ENCODE peak calls at places on chromosome 4, in four cellular contexts. N is activated naive CD4-positive, alpha-beta T cell treated with Interleukin-2 at 50 U/mL for 16 hours; M is amniotic epithelial cell; Z is NCI-H82. P is an unnamed sample.

GRCh38 chr4:74794341-74794801 is at the start of gene BTC:
- DNase-seq in N (no peak), Z (peak), M (no peak), P (peak)

GRCh38 chr4:81369898-81370297 is 101.8 kb downstream of the RASGEF1B start:
- DNase-seq in Z (no peak), N (no peak), M (no peak), P (no peak)

GRCh38 chr4:54971474-54971950 is 153.9 kb downstream of the KDR start:
- DNase-seq in M (peak), Z (peak), N (no peak), P (peak)

GRCh38 chr4:184506527-184507121 is 32.3 kb upstream of the IRF2 start:
- DNase-seq in M (peak), N (peak), Z (peak), P (no peak)

GRCh38 chr4:184384056-184384809 is 90.1 kb downstream of the IRF2 start:
- DNase-seq in N (no peak), Z (no peak), M (peak), P (peak)

GRCh38 chr4:139559095-139559490 is 3.1 kb upstream of the SETD7 start:
- DNase-seq in N (no peak), Z (no peak), M (no peak), P (no peak)

GRCh38 chr4:125283702-125284279 is 31.0 kb upstream of the FAT4 start:
- DNase-seq in M (peak), N (no peak), Z (peak), P (peak)

GRCh38 chr4:187491959-187492358 is 503.6 kb upstream of the ZFP42 start:
- DNase-seq in Z (no peak), M (no peak), N (no peak), P (no peak)

GRCh38 chr4:92182736-92183407 is 120.9 kb upstream of the GRID2 start:
- DNase-seq in Z (no peak), N (no peak), M (no peak), P (no peak)

GRCh38 chr4:14403132-14403531 is 599.1 kb upstream of the CPEB2 start:
- DNase-seq in M (no peak), Z (no peak), N (no peak), P (no peak)

GRCh38 chr4:169270156-169270809 is 473 bp downstream of the SH3RF1 start:
- DNase-seq in Z (peak), M (peak), N (no peak), P (peak)

GRCh38 chr4:185290018-185290607 is 80.7 kb downstream of the SNX25 start:
- DNase-seq in Z (no peak), M (no peak), N (no peak), P (no peak)

GRCh38 chr4:145735330-145735638 is 55.3 kb downstream of the C4orf51 start:
- DNase-seq in N (no peak), Z (no peak), M (peak), P (no peak)

GRCh38 chr4:8159522-8160232 is 1.1 kb upstream of the ABLIM2 start:
- DNase-seq in Z (peak), M (no peak), N (no peak), P (no peak)

GRCh38 chr4:163415668-163416067 is 57.9 kb downstream of the TKTL2 start:
- DNase-seq in N (no peak), M (no peak), Z (no peak), P (no peak)

GRCh38 chr4:48931459-48931858 is 24.9 kb upstream of the OCIAD2 start:
- DNase-seq in Z (no peak), N (no peak), M (no peak), P (no peak)

GRCh38 chr4:168822481-168822880 is 187.6 kb downstream of the CBR4 start:
- DNase-seq in N (no peak), Z (no peak), M (no peak), P (peak)

GRCh38 chr4:142567199-142567598 is 278.9 kb downstream of the INPP4B start:
- DNase-seq in Z (peak), N (peak), M (no peak), P (peak)

GRCh38 chr4:121195649-121196048 is 31.5 kb upstream of the TNIP3 start:
- DNase-seq in Z (no peak), N (no peak), M (no peak), P (no peak)

GRCh38 chr4:152255437-152255836 is 280.5 kb downstream of the FBXW7 start:
- DNase-seq in N (peak), M (no peak), Z (no peak), P (peak)

GRCh38 chr4:76354517-76355473 is 48.3 kb downstream of the STBD1 start:
- DNase-seq in Z (no peak), M (peak), N (peak), P (no peak)

GRCh38 chr4:158496030-158496741 is 25.5 kb upstream of the RXFP1 start:
- DNase-seq in M (no peak), N (peak), Z (peak), P (peak)

GRCh38 chr4:81472249-81473085 is 760 bp upstream of the RASGEF1B start:
- DNase-seq in Z (peak), M (peak), N (no peak), P (peak)

GRCh38 chr4:33067221-33067620 is 2347.1 kb downstream of the PCDH7 start:
- DNase-seq in Z (no peak), N (no peak), M (no peak), P (no peak)

GRCh38 chr4:165861378-165861777 is 11.7 kb upstream of the TLL1 start:
- DNase-seq in M (no peak), N (no peak), Z (no peak), P (no peak)

GRCh38 chr4:78747328-78747946 is 28.7 kb upstream of the BMP2K start:
- DNase-seq in M (no peak), N (no peak), Z (no peak), P (no peak)

GRCh38 chr4:183505556-183506388 is 914 bp downstream of the ING2 start:
- DNase-seq in M (peak), N (peak), Z (peak), P (peak)

GRCh38 chr4:70734168-70734954 is 12.6 kb downstream of the RUFY3 start:
- DNase-seq in M (peak), Z (no peak), N (peak), P (no peak)

GRCh38 chr4:107283587-107284559 is 247.8 kb upstream of the DKK2 start:
- DNase-seq in M (peak), Z (no peak), N (no peak), P (no peak)

GRCh38 chr4:71231073-71231752 is 107.6 kb upstream of the SLC4A4 start:
- DNase-seq in Z (no peak), M (no peak), N (no peak), P (no peak)

GRCh38 chr4:184474261-184475095 is at the start of gene IRF2:
- DNase-seq in N (peak), Z (peak), M (peak), P (peak)

GRCh38 chr4:173852775-173853174 is 322.7 kb upstream of the HAND2 start:
- DNase-seq in N (no peak), M (no peak), Z (peak), P (no peak)